ENCODE peak calls at places on chromosomes 5 and 9, in seven cellular contexts. D is astrocyte of the spinal cord, V is cardiac muscle cell, A is GM23338, E is dorsolateral prefrontal cortex, Q is NB4, M is prostate gland. R is an unnamed sample.

GRCh38 chr9:36991516-36992134 is 42.4 kb downstream of the PAX5 start:
- DNase-seq in D (peak), V (peak), A (peak), E (no peak), Q (peak), M (no peak), R (no peak)

GRCh38 chr5:78975035-78975434 is 10.1 kb downstream of the ARSB start:
- DNase-seq in D (no peak), V (no peak), A (no peak), E (no peak), Q (no peak), M (no peak), R (no peak)

GRCh38 chr9:22142681-22143080 is 133.6 kb upstream of the CDKN2B start:
- DNase-seq in D (peak), V (peak), A (no peak), E (no peak), Q (no peak), M (no peak), R (no peak)

GRCh38 chr5:127002390-127002789 is 28.0 kb downstream of the MARCHF3 start:
- DNase-seq in D (peak), V (peak), A (no peak), E (no peak), Q (no peak), M (no peak), R (peak)

GRCh38 chr5:54083851-54084250 is 226.5 kb downstream of the ARL15 start:
- DNase-seq in D (no peak), V (no peak), A (no peak), E (no peak), Q (no peak), M (no peak), R (no peak)

GRCh38 chr9:99103909-99104458 is 929 bp upstream of the TGFBR1 start:
- DNase-seq in D (no peak), V (peak), A (peak), E (no peak), Q (no peak), M (peak), R (no peak)

GRCh38 chr5:54387659-54388232 is 67.8 kb upstream of the HSPB3 start:
- DNase-seq in D (peak), V (peak), A (no peak), E (no peak), Q (no peak), M (no peak), R (no peak)

GRCh38 chr5:8844206-8844605 is 701.7 kb downstream of the SEMA5A start:
- DNase-seq in D (no peak), V (no peak), A (no peak), E (no peak), Q (no peak), M (no peak), R (no peak)

GRCh38 chr9:123761905-123762605 is 167.9 kb downstream of the DENND1A start:
- DNase-seq in D (no peak), V (peak), A (peak), E (no peak), Q (no peak), M (no peak), R (no peak)

GRCh38 chr9:21155501-21155900 is 11.0 kb downstream of the IFNA21 start:
- DNase-seq in D (peak), V (peak), A (no peak), E (no peak), Q (no peak), M (no peak), R (no peak)

GRCh38 chr9:80467632-80468031 is 895.9 kb downstream of the TLE4 start:
- DNase-seq in D (peak), V (peak), A (no peak), E (no peak), Q (no peak), M (no peak), R (no peak)

GRCh38 chr5:33180900-33181299 is 259.9 kb upstream of the TARS1 start:
- DNase-seq in D (peak), V (peak), A (peak), E (no peak), Q (peak), M (no peak), R (peak)

GRCh38 chr5:10140195-10140973 is 109.3 kb downstream of the ATPSCKMT start:
- DNase-seq in D (no peak), V (peak), A (peak), E (no peak), Q (peak), M (no peak), R (no peak)

GRCh38 chr9:117191504-117192375 is 223.1 kb downstream of the ASTN2 start:
- DNase-seq in D (no peak), V (no peak), A (no peak), E (no peak), Q (no peak), M (no peak), R (no peak)
- H3K4me3 ChIP-seq in D (no peak), V (no peak), A (no peak), E (no peak), Q (no peak), M (no peak), R (no peak)

GRCh38 chr5:77942578-77943239 is 166.6 kb upstream of the TBCA start:
- DNase-seq in D (no peak), V (no peak), A (no peak), E (no peak), Q (no peak), M (no peak), R (no peak)

GRCh38 chr5:77943851-77944250 is 167.7 kb upstream of the TBCA start:
- DNase-seq in D (no peak), V (no peak), A (no peak), E (no peak), Q (no peak), M (no peak), R (no peak)

GRCh38 chr5:77946381-77947050 is 170.4 kb upstream of the TBCA start:
- DNase-seq in D (no peak), V (no peak), A (no peak), E (no peak), Q (no peak), M (no peak), R (no peak)

GRCh38 chr5:77945874-77946273 is 169.7 kb upstream of the TBCA start:
- DNase-seq in D (no peak), V (no peak), A (no peak), E (peak), Q (no peak), M (no peak), R (no peak)

DNA sequence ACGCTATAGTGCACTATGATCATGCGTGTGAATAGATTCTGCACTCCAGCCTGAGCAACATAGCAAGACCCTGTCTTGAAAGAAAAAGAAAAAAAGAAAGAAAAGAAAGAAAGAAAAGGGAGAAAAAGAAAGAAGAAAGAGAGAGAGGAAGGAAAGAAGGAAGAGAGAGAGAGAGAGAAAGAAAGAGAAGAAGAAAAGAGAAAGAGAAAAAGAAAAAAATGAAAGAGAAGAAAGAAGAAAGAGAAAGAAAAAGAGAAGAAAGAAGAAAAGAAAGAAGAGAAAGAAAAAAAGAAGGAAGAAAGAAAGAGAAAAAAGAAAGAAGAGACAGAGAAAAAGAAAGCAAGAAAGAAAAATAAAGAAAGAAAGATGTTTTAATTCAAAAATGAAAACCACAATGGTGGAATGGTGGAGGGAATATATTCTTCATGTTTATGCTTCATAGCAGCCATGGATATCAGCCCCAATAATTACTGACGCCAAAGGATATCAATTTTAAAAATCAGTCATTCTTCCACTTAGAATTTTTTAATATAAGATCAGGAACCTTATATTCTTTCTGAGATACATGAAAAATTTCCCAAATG is 168.7 kb upstream of the TBCA start:
- DNase-seq in D (no peak), V (no peak), A (no peak), E (no peak), Q (no peak), M (no peak), R (no peak)
- TF ChIP-seq CTCF in D (no peak), V (no peak), A (no peak), E (no peak), Q (no peak), M (no peak), R (no peak)

DNA sequence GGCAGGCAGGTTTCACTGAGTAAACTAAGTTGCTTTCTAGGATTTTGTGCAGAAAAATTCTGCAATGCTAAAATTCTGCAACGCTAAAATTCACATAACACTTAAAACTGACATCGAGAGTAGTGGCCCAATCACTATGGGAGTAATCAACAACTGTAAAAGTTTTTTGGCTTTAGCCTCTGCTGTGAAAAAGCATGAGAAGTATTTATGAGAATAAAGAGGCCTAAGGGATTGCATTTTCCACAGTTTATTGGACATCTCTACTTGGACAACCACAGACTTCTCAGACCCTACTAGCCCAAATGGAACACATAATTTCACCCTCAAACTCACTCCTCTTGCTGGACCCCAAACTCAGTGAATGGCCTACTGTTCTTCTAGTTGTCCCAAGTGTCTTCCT is 355.4 kb downstream of the PDE4D start:
- DNase-seq in D (no peak), V (no peak), A (no peak), E (no peak), Q (no peak), M (no peak), R (no peak)
- H3K4me3 ChIP-seq in D (no peak), V (no peak), A (no peak), E (no peak), Q (no peak), M (no peak), R (no peak)

DNA sequence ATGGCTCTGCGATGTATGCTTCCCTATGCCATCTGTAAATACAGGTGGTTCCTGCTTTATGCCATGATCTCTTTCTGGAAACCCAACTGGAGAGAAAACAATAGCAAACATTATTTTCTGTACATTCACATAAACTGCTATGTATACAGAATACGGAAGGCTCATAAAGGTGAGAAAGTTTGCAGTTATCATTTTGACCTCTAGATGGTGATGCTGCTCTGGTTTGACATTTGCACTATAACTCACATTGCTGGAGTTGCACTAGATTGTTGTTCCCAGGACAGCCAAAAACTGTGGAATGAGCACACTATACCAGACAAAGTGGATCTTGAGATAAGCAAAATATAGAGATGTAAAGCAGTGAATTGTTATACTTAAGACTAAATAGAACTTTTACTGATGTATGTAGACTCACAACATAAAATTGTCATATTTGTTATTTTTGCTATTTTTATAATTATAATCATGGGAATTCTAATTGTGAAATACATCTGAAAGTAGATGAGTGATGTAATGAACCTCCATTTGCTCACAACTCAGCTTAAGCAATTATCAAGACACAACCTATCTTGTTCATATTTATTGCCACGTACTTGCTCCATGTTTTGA is 246.5 kb downstream of the PTPRD start:
- DNase-seq in D (peak), V (peak), A (peak), E (no peak), Q (peak), M (peak), R (no peak)
- TF ChIP-seq CTCF in D (peak), V (peak), A (peak), E (peak), Q (peak), M (peak), R (peak)

DNA sequence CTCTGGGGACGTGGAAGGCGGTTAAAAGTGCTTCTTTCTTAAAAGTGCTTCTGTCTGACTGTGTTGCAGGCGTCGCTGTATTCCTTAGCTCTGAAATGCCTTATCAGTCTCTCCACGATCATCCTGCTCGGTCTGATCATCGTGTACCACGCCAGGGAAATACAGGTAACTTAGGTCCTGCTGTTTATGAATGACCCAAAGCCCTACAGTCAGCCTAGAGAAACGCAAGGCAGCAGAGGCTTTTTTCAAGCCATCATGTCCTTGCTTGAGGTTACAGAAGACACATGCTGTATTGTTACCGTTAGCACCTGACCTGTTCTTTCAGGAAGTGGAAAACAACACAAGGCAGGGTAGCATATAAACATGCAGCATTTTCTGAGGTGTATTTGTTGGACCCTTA is 2.0 kb downstream of the KCNN2 start:
- DNase-seq in D (no peak), V (no peak), A (peak), E (no peak), Q (no peak), M (peak), R (no peak)
- H3K4me3 ChIP-seq in D (no peak), V (peak), A (peak), E (peak), Q (no peak), M (peak), R (peak)

GRCh38 chr9:87234854-87235253 is 262.8 kb upstream of the DAPK1 start:
- DNase-seq in D (no peak), V (no peak), A (no peak), E (no peak), Q (no peak), M (no peak), R (no peak)
- TF ChIP-seq CTCF in D (no peak), V (no peak), A (no peak), E (no peak), Q (no peak), M (no peak), R (no peak)

GRCh38 chr9:137793196-137793841 is 84.3 kb upstream of the CACNA1B start:
- DNase-seq in D (no peak), V (no peak), A (no peak), E (no peak), Q (no peak), M (no peak), R (no peak)
- H3K4me3 ChIP-seq in D (no peak), V (no peak), A (no peak), E (peak), Q (no peak), M (no peak), R (no peak)

DNA sequence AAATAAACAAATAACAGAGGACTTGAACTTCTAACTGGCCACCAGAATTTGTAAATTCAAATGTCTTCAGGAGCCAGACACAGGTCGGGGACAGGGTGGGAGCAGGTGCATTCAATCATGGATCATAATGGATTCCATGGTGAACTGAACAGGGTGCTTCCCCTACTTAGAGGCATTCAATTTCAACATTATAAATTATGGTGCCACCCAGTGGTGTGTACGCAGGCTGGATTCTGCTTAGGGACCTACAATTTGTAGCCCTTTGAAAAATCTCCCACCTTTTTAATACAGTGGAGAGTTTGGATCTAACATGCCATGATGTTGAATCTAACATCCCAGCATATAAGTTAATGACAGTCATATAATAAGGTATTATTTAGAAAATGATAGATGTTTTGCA is 22.3 kb downstream of the KLF9 start:
- DNase-seq in D (no peak), V (no peak), A (no peak), E (no peak), Q (peak), M (no peak), R (no peak)
- TF ChIP-seq CTCF in D (peak), V (peak), A (peak), E (peak), Q (no peak), M (no peak), R (no peak)

DNA sequence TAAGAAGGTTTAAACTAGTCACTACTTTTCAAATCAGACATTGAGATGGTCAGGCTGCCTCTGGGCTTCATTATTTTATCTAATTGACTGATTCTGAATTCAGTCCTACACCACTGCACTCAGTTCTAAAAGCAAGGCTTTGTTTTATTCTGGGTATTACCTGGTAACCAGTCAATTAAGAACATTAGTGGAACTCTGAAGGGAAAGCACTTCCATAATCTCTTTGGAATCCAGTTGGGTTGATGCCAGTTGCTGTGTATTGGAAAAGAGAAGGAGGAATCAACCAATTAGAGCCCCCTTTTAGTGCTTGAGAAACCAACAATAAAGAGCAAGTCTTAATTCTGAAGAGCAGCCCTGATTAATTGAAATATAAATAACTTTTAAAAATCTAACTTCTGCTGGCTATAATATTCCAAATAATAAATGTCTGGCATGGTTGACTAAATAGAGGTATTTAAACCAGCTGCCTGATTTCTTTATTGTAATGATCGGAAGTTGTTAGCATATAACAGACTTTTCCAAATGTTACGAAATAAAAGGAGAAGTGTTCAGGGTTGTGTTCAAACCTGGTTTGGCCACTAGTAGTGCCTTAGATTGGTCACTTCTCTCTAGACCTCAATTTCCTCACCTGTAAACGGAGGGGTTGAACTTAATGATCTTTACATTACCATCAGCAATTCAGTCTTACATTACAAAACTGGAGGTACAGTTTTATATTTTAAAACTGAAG is 32.0 kb downstream of the CPEB4 start:
- DNase-seq in D (no peak), V (peak), A (no peak), E (no peak), Q (peak), M (no peak), R (no peak)
- H3K4me3 ChIP-seq in D (no peak), V (no peak), A (no peak), E (peak), Q (no peak), M (no peak), R (no peak)